ENCODE peak calls at places on chromosomes 7 and 10, in eight cellular contexts. N is esophagus muscularis mucosa, R is prostate gland, E is GM12878, H is GM23338, F is breast epithelium, X is stomach, J is HCT116. I is an unnamed sample.

GRCh38 chr7:140276001-140276400 is 99.2 kb upstream of the KDM7A start:
- DNase-seq in N (no peak), F (no peak), X (no peak), R (no peak), J (no peak), E (no peak), H (no peak), I (no peak)

GRCh38 chr10:71045188-71045841 is 156.9 kb upstream of the PCBD1 start:
- DNase-seq in E (no peak), N (no peak), J (no peak), R (no peak), F (no peak), X (no peak), H (no peak), I (no peak)

GRCh38 chr7:42189535-42189934 is 47.5 kb downstream of the GLI3 start:
- DNase-seq in N (no peak), E (no peak), F (no peak), H (no peak), J (no peak), X (no peak), R (no peak), I (no peak)

GRCh38 chr10:57699944-57700343 is 567.8 kb downstream of the IPMK start:
- DNase-seq in N (no peak), J (no peak), H (no peak), X (no peak), E (no peak), R (no peak), F (no peak), I (no peak)

GRCh38 chr10:120394446-120394845 is 62.6 kb upstream of the PLPP4 start:
- DNase-seq in J (no peak), E (no peak), N (no peak), F (no peak), X (no peak), R (no peak), H (no peak), I (no peak)

GRCh38 chr7:96327429-96327828 is 5.5 kb upstream of the SLC25A13 start:
- DNase-seq in F (no peak), N (peak; percentile 31), J (no peak), R (peak; percentile 73), X (peak; percentile 92), H (no peak), E (no peak), I (no peak)

GRCh38 chr7:157529768-157530560 is 193.2 kb downstream of the DNAJB6 start:
- DNase-seq in R (no peak), N (no peak), H (no peak), X (peak; percentile 15), E (no peak), J (no peak), F (peak; percentile 30), I (no peak)

GRCh38 chr7:116142850-116143249 is 67.5 kb upstream of the TES start:
- DNase-seq in J (no peak), X (no peak), N (no peak), R (no peak), F (no peak), E (no peak), H (no peak), I (no peak)

GRCh38 chr7:46859963-46860475 is 721.9 kb downstream of the TNS3 start:
- DNase-seq in J (no peak), F (no peak), N (no peak), X (no peak), E (no peak), H (no peak), R (no peak), I (no peak)

GRCh38 chr7:2558620-2559282 is at the start of gene IQCE:
- DNase-seq in R (peak; percentile 84), H (peak; percentile 95), X (peak; percentile 96), F (peak; percentile 94), J (peak; percentile 73), E (peak; percentile 33), N (peak; percentile 95), I (peak; percentile 81)
- TF ChIP-seq POLR2AphosphoS5 in R (peak; percentile 95), H (no peak), X (peak; percentile 86), F (peak; percentile 42), J (peak; percentile 37), E (no peak), N (peak; percentile 91), I (no peak)

DNA sequence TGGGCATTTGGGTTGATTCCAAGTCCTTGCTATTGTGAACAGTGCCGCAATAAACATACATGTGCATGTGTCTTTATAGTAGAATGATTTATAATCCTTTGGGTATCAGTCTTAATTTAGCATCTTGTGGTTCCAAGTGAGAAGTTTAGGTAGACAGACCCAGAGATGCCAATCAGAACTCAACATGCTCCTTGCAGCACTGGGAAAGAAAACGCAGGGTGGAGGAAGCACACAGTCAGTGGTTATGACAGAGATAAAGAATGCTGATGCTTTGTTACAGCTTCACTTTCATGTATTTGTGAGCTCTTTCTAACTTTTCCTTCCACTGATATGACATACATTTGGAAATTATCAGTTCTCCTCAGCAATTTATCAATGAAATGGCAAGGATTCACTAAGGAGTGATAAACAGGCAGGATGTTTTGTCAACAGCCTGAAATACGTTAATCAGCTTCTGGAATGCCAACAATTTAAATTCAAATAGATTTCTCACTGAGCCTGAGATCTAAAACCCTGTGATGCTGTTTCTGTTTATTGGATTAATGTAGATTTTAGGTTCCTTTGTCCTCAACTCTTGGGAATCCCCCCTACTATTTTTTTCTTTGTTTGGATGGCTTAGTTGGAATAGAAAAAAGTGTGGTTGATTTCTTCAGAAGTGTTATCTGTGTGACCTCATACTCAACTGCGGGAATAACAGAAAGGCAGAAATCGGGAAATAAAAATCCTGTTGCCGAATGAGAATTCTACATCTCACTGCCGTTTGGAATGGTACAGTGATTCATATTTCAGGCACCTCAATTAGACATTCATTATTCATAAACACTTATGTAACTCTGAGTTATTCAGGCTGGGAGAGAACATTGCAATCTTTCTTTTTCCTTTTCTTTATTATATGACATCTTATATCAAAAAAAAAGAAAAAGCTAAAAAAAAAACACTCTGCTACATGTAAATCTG is 675.0 kb downstream of the CNTNAP2 start:
- DNase-seq in E (no peak), X (no peak), F (no peak), R (no peak), H (peak; percentile 80), N (no peak), J (no peak), I (no peak)
- TF ChIP-seq POLR2AphosphoS5 in E (no peak), X (no peak), F (no peak), R (no peak), H (no peak), N (no peak), J (no peak), I (no peak)

GRCh38 chr7:899806-900205 is 23.5 kb downstream of the GET4 start:
- DNase-seq in R (no peak), H (no peak), X (no peak), E (no peak), N (no peak), J (no peak), F (no peak), I (no peak)

GRCh38 chr7:900331-901040 is 24.1 kb downstream of the GET4 start:
- DNase-seq in F (no peak), E (no peak), X (no peak), J (no peak), N (no peak), H (no peak), R (no peak), I (no peak)

GRCh38 chr7:897771-898376 is 21.5 kb downstream of the GET4 start:
- DNase-seq in X (no peak), N (no peak), J (no peak), R (peak; percentile 41), E (no peak), H (no peak), F (no peak), I (no peak)

GRCh38 chr7:898460-898854 is 22.1 kb downstream of the GET4 start:
- DNase-seq in F (no peak), E (no peak), X (no peak), H (no peak), J (no peak), R (no peak), N (no peak), I (no peak)

DNA sequence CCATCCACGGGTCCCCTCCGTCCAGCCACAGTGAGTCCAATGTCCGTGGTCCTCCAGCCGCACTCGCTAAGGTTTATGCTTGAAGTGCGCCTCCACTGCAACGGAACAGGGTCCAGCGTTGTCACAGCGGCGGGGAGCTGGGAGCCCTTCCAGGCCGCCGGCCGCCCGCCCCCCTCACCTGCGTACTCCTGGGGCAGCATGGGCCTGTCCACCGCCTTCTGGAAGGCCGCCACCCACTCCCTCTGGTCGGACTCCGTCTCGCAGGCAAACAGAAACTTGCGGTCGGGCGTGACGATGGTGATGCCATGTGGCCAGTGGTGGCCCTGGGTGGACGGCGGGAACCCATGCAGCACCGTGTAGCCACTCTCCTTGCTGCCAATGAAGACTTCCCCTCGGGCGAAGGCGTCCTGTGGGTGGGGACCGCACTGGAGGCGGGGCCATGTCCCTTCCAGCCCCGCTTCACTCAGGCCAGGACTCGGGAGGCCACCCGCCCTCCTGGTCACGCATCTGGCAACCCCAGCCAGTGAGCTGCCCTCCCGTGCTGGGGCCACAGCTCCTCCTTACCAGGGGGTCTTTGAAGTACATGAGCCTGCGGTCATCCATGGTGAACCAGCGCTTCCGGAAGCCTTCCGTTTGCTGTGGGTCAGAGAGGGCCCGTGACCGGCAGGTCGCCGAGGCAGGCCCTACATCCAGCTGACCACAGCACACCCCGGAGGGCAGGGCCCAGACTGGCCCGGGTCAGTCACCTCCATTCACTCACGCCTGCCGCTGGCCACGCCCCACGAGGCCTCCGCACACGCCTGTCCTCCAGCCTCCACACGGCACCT is 22.7 kb downstream of the GET4 start:
- DNase-seq in E (no peak), H (no peak), J (no peak), N (no peak), X (no peak), F (no peak), R (no peak), I (no peak)
- TF ChIP-seq POLR2AphosphoS5 in E (no peak), H (no peak), J (no peak), N (no peak), X (no peak), F (no peak), R (no peak), I (no peak)

GRCh38 chr10:103599907-103600306 is 106.4 kb downstream of the NEURL1 start:
- DNase-seq in R (no peak), X (no peak), H (no peak), J (no peak), E (no peak), N (no peak), F (no peak), I (no peak)

GRCh38 chr10:103600325-103600724 is 106.8 kb downstream of the NEURL1 start:
- DNase-seq in E (no peak), X (no peak), H (no peak), J (no peak), R (no peak), F (no peak), N (no peak), I (no peak)

GRCh38 chr10:103599211-103599610 is 105.7 kb downstream of the NEURL1 start:
- DNase-seq in J (no peak), E (no peak), F (no peak), H (no peak), X (no peak), N (no peak), R (no peak), I (no peak)

GRCh38 chr10:103600956-103601569 is 107.6 kb downstream of the NEURL1 start:
- DNase-seq in E (no peak), H (no peak), F (no peak), J (no peak), X (no peak), N (no peak), R (no peak), I (no peak)

DNA sequence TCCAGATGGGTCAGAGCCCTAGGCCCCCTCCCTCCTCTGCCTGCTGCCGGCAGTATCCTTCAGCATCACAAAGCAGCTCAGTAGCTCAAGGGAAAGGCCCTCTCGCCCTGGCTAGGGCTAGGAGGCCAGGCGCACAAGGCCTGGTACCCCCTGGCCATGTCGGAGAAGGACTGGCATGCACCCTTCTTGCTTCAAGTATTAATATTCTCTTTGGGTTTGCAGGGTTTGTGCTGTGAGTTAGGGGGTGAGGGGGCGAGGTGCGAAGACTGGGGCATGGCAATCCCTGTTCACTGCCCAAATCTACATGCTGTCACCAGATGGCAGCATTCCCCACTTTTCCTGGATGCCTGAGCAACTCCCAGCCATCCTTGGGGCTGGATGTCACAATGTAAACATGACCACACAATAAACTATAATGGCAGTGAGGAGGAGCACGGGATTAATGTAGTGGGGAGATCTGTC is 105.2 kb downstream of the NEURL1 start:
- DNase-seq in J (peak; percentile 66), R (peak; percentile 72), H (peak; percentile 80), X (peak; percentile 60), F (no peak), E (no peak), N (no peak), I (no peak)
- TF ChIP-seq POLR2AphosphoS5 in J (no peak), R (peak; percentile 74), H (no peak), X (peak; percentile 41), F (no peak), E (no peak), N (peak; percentile 20), I (no peak)

I was measured in GM12892.